ENCODE peak calls at places on chromosomes 11 and 22, in eight cellular contexts. One of them, this sample, is unnamed.

GRCh38 chr22:44272330-44272729 is 40.4 kb downstream of the SHISAL1 start:
- DNase-seq in stimulated activated CD4-positive, alpha-beta T cell treated with anti-CD3 and anti-CD28 coated beads, Interleukin-1b, Interleukin-23, amount 100 ng/mL, for 48 hours: no peak
- DNase-seq in H54: no peak
- DNase-seq in activated CD4-positive, alpha-beta T cell treated with anti-CD3 and anti-CD28 coated beads, Interleukin-2, amount 50 U/mL, for 4 hours: no peak
- DNase-seq in amygdala: no peak
- DNase-seq in non-pigmented ciliary epithelial cell: no peak
- DNase-seq in tibial nerve: no peak
- DNase-seq in cardiac fibroblast: no peak
- DNase-seq in this sample: no peak

GRCh38 chr11:1563697-1564534 is 8.2 kb downstream of the DUSP8 start:
- DNase-seq in stimulated activated CD4-positive, alpha-beta T cell treated with anti-CD3 and anti-CD28 coated beads, Interleukin-1b, Interleukin-23, amount 100 ng/mL, for 48 hours: no peak
- DNase-seq in H54: no peak
- DNase-seq in activated CD4-positive, alpha-beta T cell treated with anti-CD3 and anti-CD28 coated beads, Interleukin-2, amount 50 U/mL, for 4 hours: no peak
- DNase-seq in amygdala: no peak
- DNase-seq in non-pigmented ciliary epithelial cell: no peak
- DNase-seq in tibial nerve: no peak
- DNase-seq in cardiac fibroblast: no peak
- DNase-seq in this sample: no peak

GRCh38 chr11:109377039-109377742 is 44.8 kb upstream of the C11orf87 start:
- DNase-seq in stimulated activated CD4-positive, alpha-beta T cell treated with anti-CD3 and anti-CD28 coated beads, Interleukin-1b, Interleukin-23, amount 100 ng/mL, for 48 hours: no peak
- DNase-seq in H54: no peak
- DNase-seq in activated CD4-positive, alpha-beta T cell treated with anti-CD3 and anti-CD28 coated beads, Interleukin-2, amount 50 U/mL, for 4 hours: no peak
- DNase-seq in amygdala: no peak
- DNase-seq in non-pigmented ciliary epithelial cell: no peak
- DNase-seq in tibial nerve: no peak
- DNase-seq in cardiac fibroblast: no peak
- DNase-seq in this sample: no peak

GRCh38 chr11:108895579-108896480 is 231.0 kb downstream of the DDX10 start:
- DNase-seq in stimulated activated CD4-positive, alpha-beta T cell treated with anti-CD3 and anti-CD28 coated beads, Interleukin-1b, Interleukin-23, amount 100 ng/mL, for 48 hours: no peak
- DNase-seq in H54: no peak
- DNase-seq in activated CD4-positive, alpha-beta T cell treated with anti-CD3 and anti-CD28 coated beads, Interleukin-2, amount 50 U/mL, for 4 hours: no peak
- DNase-seq in amygdala: no peak
- DNase-seq in non-pigmented ciliary epithelial cell: no peak
- DNase-seq in tibial nerve: no peak
- DNase-seq in cardiac fibroblast: peak
- DNase-seq in this sample: peak

GRCh38 chr11:65373839-65374580 is 8.4 kb downstream of the SLC25A45 start:
- DNase-seq in stimulated activated CD4-positive, alpha-beta T cell treated with anti-CD3 and anti-CD28 coated beads, Interleukin-1b, Interleukin-23, amount 100 ng/mL, for 48 hours: no peak
- DNase-seq in H54: no peak
- DNase-seq in activated CD4-positive, alpha-beta T cell treated with anti-CD3 and anti-CD28 coated beads, Interleukin-2, amount 50 U/mL, for 4 hours: no peak
- DNase-seq in amygdala: no peak
- DNase-seq in non-pigmented ciliary epithelial cell: no peak
- DNase-seq in tibial nerve: no peak
- DNase-seq in cardiac fibroblast: no peak
- DNase-seq in this sample: no peak

GRCh38 chr11:119410501-119410900 is 12.5 kb downstream of the THY1 start:
- DNase-seq in stimulated activated CD4-positive, alpha-beta T cell treated with anti-CD3 and anti-CD28 coated beads, Interleukin-1b, Interleukin-23, amount 100 ng/mL, for 48 hours: no peak
- DNase-seq in H54: no peak
- DNase-seq in activated CD4-positive, alpha-beta T cell treated with anti-CD3 and anti-CD28 coated beads, Interleukin-2, amount 50 U/mL, for 4 hours: no peak
- DNase-seq in amygdala: no peak
- DNase-seq in non-pigmented ciliary epithelial cell: no peak
- DNase-seq in tibial nerve: no peak
- DNase-seq in cardiac fibroblast: no peak
- DNase-seq in this sample: no peak

GRCh38 chr11:27405134-27405533 is 42.1 kb upstream of the CCDC34 start:
- DNase-seq in stimulated activated CD4-positive, alpha-beta T cell treated with anti-CD3 and anti-CD28 coated beads, Interleukin-1b, Interleukin-23, amount 100 ng/mL, for 48 hours: no peak
- DNase-seq in H54: no peak
- DNase-seq in activated CD4-positive, alpha-beta T cell treated with anti-CD3 and anti-CD28 coated beads, Interleukin-2, amount 50 U/mL, for 4 hours: no peak
- DNase-seq in amygdala: no peak
- DNase-seq in non-pigmented ciliary epithelial cell: no peak
- DNase-seq in tibial nerve: no peak
- DNase-seq in cardiac fibroblast: no peak
- DNase-seq in this sample: no peak

GRCh38 chr22:17743661-17744411 is 30.4 kb downstream of the BID start:
- DNase-seq in stimulated activated CD4-positive, alpha-beta T cell treated with anti-CD3 and anti-CD28 coated beads, Interleukin-1b, Interleukin-23, amount 100 ng/mL, for 48 hours: no peak
- DNase-seq in H54: no peak
- DNase-seq in activated CD4-positive, alpha-beta T cell treated with anti-CD3 and anti-CD28 coated beads, Interleukin-2, amount 50 U/mL, for 4 hours: no peak
- DNase-seq in amygdala: no peak
- DNase-seq in non-pigmented ciliary epithelial cell: no peak
- DNase-seq in tibial nerve: no peak
- DNase-seq in cardiac fibroblast: no peak
- DNase-seq in this sample: no peak

GRCh38 chr11:2096919-2097301 is 42.3 kb downstream of the IGF2 start:
- DNase-seq in stimulated activated CD4-positive, alpha-beta T cell treated with anti-CD3 and anti-CD28 coated beads, Interleukin-1b, Interleukin-23, amount 100 ng/mL, for 48 hours: peak
- DNase-seq in H54: no peak
- DNase-seq in activated CD4-positive, alpha-beta T cell treated with anti-CD3 and anti-CD28 coated beads, Interleukin-2, amount 50 U/mL, for 4 hours: no peak
- DNase-seq in amygdala: no peak
- DNase-seq in non-pigmented ciliary epithelial cell: no peak
- DNase-seq in tibial nerve: peak
- DNase-seq in cardiac fibroblast: no peak
- DNase-seq in this sample: no peak

GRCh38 chr11:95512177-95512576 is 277.4 kb downstream of the FAM76B start:
- DNase-seq in stimulated activated CD4-positive, alpha-beta T cell treated with anti-CD3 and anti-CD28 coated beads, Interleukin-1b, Interleukin-23, amount 100 ng/mL, for 48 hours: no peak
- DNase-seq in H54: no peak
- DNase-seq in activated CD4-positive, alpha-beta T cell treated with anti-CD3 and anti-CD28 coated beads, Interleukin-2, amount 50 U/mL, for 4 hours: no peak
- DNase-seq in amygdala: no peak
- DNase-seq in non-pigmented ciliary epithelial cell: no peak
- DNase-seq in tibial nerve: peak
- DNase-seq in cardiac fibroblast: peak
- DNase-seq in this sample: no peak

GRCh38 chr11:101083334-101083733 is 46.3 kb downstream of the PGR start:
- DNase-seq in stimulated activated CD4-positive, alpha-beta T cell treated with anti-CD3 and anti-CD28 coated beads, Interleukin-1b, Interleukin-23, amount 100 ng/mL, for 48 hours: no peak
- DNase-seq in H54: no peak
- DNase-seq in activated CD4-positive, alpha-beta T cell treated with anti-CD3 and anti-CD28 coated beads, Interleukin-2, amount 50 U/mL, for 4 hours: no peak
- DNase-seq in amygdala: no peak
- DNase-seq in non-pigmented ciliary epithelial cell: no peak
- DNase-seq in tibial nerve: no peak
- DNase-seq in cardiac fibroblast: no peak
- DNase-seq in this sample: no peak

GRCh38 chr11:19921976-19922688 is 209.5 kb downstream of the NAV2 start:
- DNase-seq in stimulated activated CD4-positive, alpha-beta T cell treated with anti-CD3 and anti-CD28 coated beads, Interleukin-1b, Interleukin-23, amount 100 ng/mL, for 48 hours: no peak
- DNase-seq in H54: no peak
- DNase-seq in activated CD4-positive, alpha-beta T cell treated with anti-CD3 and anti-CD28 coated beads, Interleukin-2, amount 50 U/mL, for 4 hours: no peak
- DNase-seq in amygdala: no peak
- DNase-seq in non-pigmented ciliary epithelial cell: no peak
- DNase-seq in tibial nerve: no peak
- DNase-seq in cardiac fibroblast: peak
- DNase-seq in this sample: no peak

GRCh38 chr11:30046211-30046945 is 29.5 kb upstream of the KCNA4 start:
- DNase-seq in stimulated activated CD4-positive, alpha-beta T cell treated with anti-CD3 and anti-CD28 coated beads, Interleukin-1b, Interleukin-23, amount 100 ng/mL, for 48 hours: no peak
- DNase-seq in H54: peak
- DNase-seq in activated CD4-positive, alpha-beta T cell treated with anti-CD3 and anti-CD28 coated beads, Interleukin-2, amount 50 U/mL, for 4 hours: no peak
- DNase-seq in amygdala: no peak
- DNase-seq in non-pigmented ciliary epithelial cell: no peak
- DNase-seq in tibial nerve: no peak
- DNase-seq in cardiac fibroblast: no peak
- DNase-seq in this sample: no peak

GRCh38 chr11:123084454-123084853 is 22.5 kb upstream of the HSPA8 start:
- DNase-seq in stimulated activated CD4-positive, alpha-beta T cell treated with anti-CD3 and anti-CD28 coated beads, Interleukin-1b, Interleukin-23, amount 100 ng/mL, for 48 hours: no peak
- DNase-seq in H54: no peak
- DNase-seq in activated CD4-positive, alpha-beta T cell treated with anti-CD3 and anti-CD28 coated beads, Interleukin-2, amount 50 U/mL, for 4 hours: no peak
- DNase-seq in amygdala: no peak
- DNase-seq in non-pigmented ciliary epithelial cell: no peak
- DNase-seq in tibial nerve: no peak
- DNase-seq in cardiac fibroblast: no peak
- DNase-seq in this sample: no peak

GRCh38 chr11:45180158-45180887 is 33.9 kb downstream of the PRDM11 start:
- DNase-seq in stimulated activated CD4-positive, alpha-beta T cell treated with anti-CD3 and anti-CD28 coated beads, Interleukin-1b, Interleukin-23, amount 100 ng/mL, for 48 hours: no peak
- DNase-seq in H54: peak
- DNase-seq in activated CD4-positive, alpha-beta T cell treated with anti-CD3 and anti-CD28 coated beads, Interleukin-2, amount 50 U/mL, for 4 hours: no peak
- DNase-seq in amygdala: no peak
- DNase-seq in non-pigmented ciliary epithelial cell: no peak
- DNase-seq in tibial nerve: no peak
- DNase-seq in cardiac fibroblast: no peak
- DNase-seq in this sample: no peak

GRCh38 chr11:119169272-119169719 is 771 bp downstream of the NLRX1 start:
- DNase-seq in stimulated activated CD4-positive, alpha-beta T cell treated with anti-CD3 and anti-CD28 coated beads, Interleukin-1b, Interleukin-23, amount 100 ng/mL, for 48 hours: peak
- DNase-seq in H54: no peak
- DNase-seq in activated CD4-positive, alpha-beta T cell treated with anti-CD3 and anti-CD28 coated beads, Interleukin-2, amount 50 U/mL, for 4 hours: no peak
- DNase-seq in amygdala: no peak
- DNase-seq in non-pigmented ciliary epithelial cell: peak
- DNase-seq in tibial nerve: no peak
- DNase-seq in cardiac fibroblast: peak
- DNase-seq in this sample: no peak

GRCh38 chr11:79206951-79207350 is 233.9 kb downstream of the TENM4 start:
- DNase-seq in stimulated activated CD4-positive, alpha-beta T cell treated with anti-CD3 and anti-CD28 coated beads, Interleukin-1b, Interleukin-23, amount 100 ng/mL, for 48 hours: no peak
- DNase-seq in H54: no peak
- DNase-seq in activated CD4-positive, alpha-beta T cell treated with anti-CD3 and anti-CD28 coated beads, Interleukin-2, amount 50 U/mL, for 4 hours: no peak
- DNase-seq in amygdala: no peak
- DNase-seq in non-pigmented ciliary epithelial cell: no peak
- DNase-seq in tibial nerve: no peak
- DNase-seq in cardiac fibroblast: no peak
- DNase-seq in this sample: no peak

GRCh38 chr11:9178716-9179115 is 86.4 kb downstream of the DENND5A start:
- DNase-seq in stimulated activated CD4-positive, alpha-beta T cell treated with anti-CD3 and anti-CD28 coated beads, Interleukin-1b, Interleukin-23, amount 100 ng/mL, for 48 hours: no peak
- DNase-seq in H54: no peak
- DNase-seq in activated CD4-positive, alpha-beta T cell treated with anti-CD3 and anti-CD28 coated beads, Interleukin-2, amount 50 U/mL, for 4 hours: no peak
- DNase-seq in amygdala: no peak
- DNase-seq in non-pigmented ciliary epithelial cell: no peak
- DNase-seq in tibial nerve: no peak
- DNase-seq in cardiac fibroblast: no peak
- DNase-seq in this sample: no peak

This sample was measured in GM12878.